ENCODE peak calls at places on chromosomes 1 and 21, in five cellular contexts. P, X, G, O and J are unnamed samples.

GRCh38 chr1:117657031-117657430 is 51.2 kb downstream of the TENT5C start:
- DNase-seq in P (peak; percentile 76), X (peak; percentile 90), G (no peak), O (peak; percentile 82), J (peak; percentile 82)

GRCh38 chr1:151949371-151950193 is 40.3 kb upstream of the THEM4 start:
- DNase-seq in P (no peak), X (no peak), G (no peak), O (no peak), J (no peak)

GRCh38 chr1:207828485-207829158 is 76.8 kb downstream of the CD46 start:
- DNase-seq in P (peak; percentile 79), X (peak; percentile 66), G (peak; percentile 73), O (peak; percentile 89), J (peak; percentile 71)

GRCh38 chr1:206581571-206581981 is 30.7 kb downstream of the EIF2D start:
- DNase-seq in P (no peak), X (no peak), G (no peak), O (no peak), J (no peak)

GRCh38 chr1:151165281-151165737 is 393 bp downstream of the LYSMD1 start:
- DNase-seq in P (peak; percentile 62), X (peak; percentile 63), G (no peak), O (peak; percentile 74), J (peak; percentile 20)

GRCh38 chr21:30984897-30985296 is 53.4 kb downstream of the KRTAP19-8 start:
- DNase-seq in P (no peak), X (no peak), G (no peak), O (no peak), J (no peak)

GRCh38 chr1:42943166-42943565 is 15.5 kb downstream of the SLC2A1 start:
- DNase-seq in P (no peak), X (peak; percentile 80), G (peak; percentile 68), O (no peak), J (peak; percentile 98)

GRCh38 chr1:174902531-174903099 is 97.1 kb upstream of the CACYBP start:
- DNase-seq in P (peak; percentile 21), X (peak; percentile 16), G (no peak), O (no peak), J (peak; percentile 92)

GRCh38 chr21:46031484-46031883 is 49.9 kb downstream of the COL6A1 start:
- DNase-seq in P (no peak), X (no peak), G (no peak), O (no peak), J (no peak)

GRCh38 chr1:113949007-113949406 is 19.9 kb downstream of the HIPK1 start:
- DNase-seq in P (no peak), X (no peak), G (no peak), O (peak; percentile 31), J (no peak)

GRCh38 chr1:164607351-164607750 is 48.4 kb downstream of the PBX1 start:
- DNase-seq in P (no peak), X (no peak), G (no peak), O (no peak), J (no peak)

GRCh38 chr21:30336596-30336995 is 898 bp downstream of the KRTAP27-1 start:
- DNase-seq in P (no peak), X (peak; percentile 17), G (no peak), O (peak; percentile 44), J (peak; percentile 42)

GRCh38 chr1:205276334-205277065 is 45.0 kb downstream of the NUAK2 start:
- DNase-seq in P (no peak), X (no peak), G (no peak), O (no peak), J (peak; percentile 68)

GRCh38 chr1:169047074-169047473 is 59.4 kb upstream of the ATP1B1 start:
- DNase-seq in P (peak; percentile 23), X (no peak), G (no peak), O (no peak), J (peak; percentile 48)

GRCh38 chr1:15876357-15876756 is 28.9 kb downstream of the SPEN start:
- DNase-seq in P (peak; percentile 15), X (no peak), G (no peak), O (no peak), J (no peak)

GRCh38 chr1:214341459-214341858 is 60.5 kb downstream of the SMYD2 start:
- DNase-seq in P (no peak), X (no peak), G (no peak), O (no peak), J (no peak)

GRCh38 chr1:154178006-154178405 is 13.9 kb downstream of the TPM3 start:
- DNase-seq in P (no peak), X (peak; percentile 34), G (no peak), O (peak; percentile 24), J (no peak)

GRCh38 chr1:1631793-1632420 is at the start of gene MMP23B:
- DNase-seq in P (peak; percentile 68), X (no peak), G (no peak), O (peak; percentile 20), J (no peak)
- TF ChIP-seq EZH2 in P (peak; percentile 59), X (no peak), G (no peak), O (no peak), J (no peak)

DNA sequence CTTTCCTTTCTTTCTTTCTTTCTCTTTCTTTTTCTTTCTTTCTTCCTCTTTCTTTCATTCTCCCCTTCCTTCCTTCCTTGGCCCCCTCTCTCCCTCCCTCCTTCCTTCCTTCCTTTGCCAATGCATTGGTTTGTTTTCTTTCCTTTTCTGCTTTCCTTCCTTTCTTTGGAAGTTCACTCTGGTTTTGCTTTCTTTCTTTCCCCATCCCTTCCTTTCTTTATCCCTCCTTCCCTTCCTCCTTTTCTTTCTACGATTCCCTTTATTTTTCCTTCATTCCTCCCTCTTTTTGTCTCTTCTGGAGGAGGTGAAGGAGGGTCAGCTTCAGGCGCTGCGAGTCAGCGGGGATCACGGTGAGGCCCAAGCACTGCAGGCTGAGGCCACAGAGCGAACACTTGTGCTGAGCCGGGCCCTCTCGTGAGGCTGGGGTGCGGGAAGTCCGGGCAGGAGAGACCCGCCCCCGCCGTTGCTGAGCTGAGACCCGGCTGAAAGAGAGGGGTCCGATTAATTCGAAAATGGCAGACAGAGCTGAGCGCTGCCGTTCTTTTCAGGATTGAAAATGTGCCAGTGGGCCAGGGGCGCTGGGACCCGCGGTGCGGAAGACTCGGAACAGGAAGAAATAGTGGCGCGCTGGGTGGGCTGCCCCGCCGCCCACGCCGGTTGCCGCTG is 1.5 kb downstream of the SIM2 start:
- DNase-seq in P (no peak), X (no peak), G (no peak), O (no peak), J (no peak)
- TF ChIP-seq EZH2 in P (peak; percentile 85), X (peak; percentile 50), G (no peak), O (peak; percentile 99), J (peak; percentile 69)

DNA sequence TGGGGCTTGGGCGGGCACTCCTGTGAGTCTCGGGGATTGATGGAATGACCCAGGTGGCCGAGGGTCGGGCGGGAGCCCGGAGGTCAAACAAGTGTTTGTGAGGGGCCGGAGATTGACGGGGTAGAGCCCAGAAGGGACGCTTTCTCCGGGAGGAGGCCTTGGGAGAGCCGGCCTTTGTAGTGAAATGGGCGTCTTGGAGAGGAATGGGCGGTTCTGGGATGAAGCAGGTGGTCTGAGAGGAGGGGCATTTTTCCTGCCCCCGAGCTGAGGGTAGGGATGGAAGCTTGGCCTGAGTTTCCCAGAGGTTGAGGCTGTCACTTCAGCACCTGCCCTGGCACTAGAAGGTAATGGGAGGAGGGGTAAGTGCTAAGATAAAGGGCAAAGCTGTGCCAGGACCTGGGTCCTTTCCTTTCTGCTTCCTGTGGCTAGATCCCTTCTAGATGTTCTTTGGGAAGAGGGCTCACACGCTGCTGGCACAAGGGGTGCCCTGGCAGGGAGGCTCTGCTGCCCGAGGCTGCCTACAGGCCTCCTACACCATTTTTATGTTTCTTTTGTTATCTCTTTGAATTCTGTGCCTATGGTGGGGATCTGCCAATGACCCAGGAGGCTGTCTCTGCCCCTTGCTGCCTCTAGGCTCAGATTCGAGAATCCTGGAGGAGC is 56.1 kb downstream of the NDUFS5 start:
- DNase-seq in P (no peak), X (no peak), G (no peak), O (no peak), J (no peak)
- TF ChIP-seq EZH2 in P (no peak), X (no peak), G (no peak), O (no peak), J (peak; percentile 35)

DNA sequence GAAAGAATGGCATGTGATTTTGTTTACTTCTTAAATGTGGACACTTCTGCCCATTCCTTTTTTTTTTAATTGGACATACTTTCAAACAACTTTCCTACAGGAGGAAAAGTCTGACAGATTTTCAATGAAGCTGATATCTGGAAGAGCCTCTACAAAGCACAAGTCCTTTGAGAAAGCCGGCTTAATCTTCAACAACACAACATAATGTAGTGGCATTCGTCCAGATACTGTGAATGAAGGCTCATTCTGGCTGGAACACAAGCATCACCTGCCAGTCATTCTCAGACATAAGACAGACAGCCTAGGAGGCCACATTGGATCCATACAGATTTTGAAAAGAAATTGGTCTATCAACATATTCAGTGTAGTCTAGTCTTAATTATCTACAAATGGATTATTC is 4.9 kb downstream of the OTUD7B start:
- DNase-seq in P (no peak), X (no peak), G (no peak), O (no peak), J (no peak)
- TF ChIP-seq EZH2 in P (no peak), X (no peak), G (no peak), O (no peak), J (no peak)

GRCh38 chr1:10795305-10796021 is 983 bp downstream of the CASZ1 start:
- DNase-seq in P (no peak), X (peak; percentile 10), G (no peak), O (peak; percentile 42), J (peak; percentile 40)
- TF ChIP-seq EZH2 in P (no peak), X (peak; percentile 80), G (peak; percentile 98), O (peak; percentile 82), J (no peak)

DNA sequence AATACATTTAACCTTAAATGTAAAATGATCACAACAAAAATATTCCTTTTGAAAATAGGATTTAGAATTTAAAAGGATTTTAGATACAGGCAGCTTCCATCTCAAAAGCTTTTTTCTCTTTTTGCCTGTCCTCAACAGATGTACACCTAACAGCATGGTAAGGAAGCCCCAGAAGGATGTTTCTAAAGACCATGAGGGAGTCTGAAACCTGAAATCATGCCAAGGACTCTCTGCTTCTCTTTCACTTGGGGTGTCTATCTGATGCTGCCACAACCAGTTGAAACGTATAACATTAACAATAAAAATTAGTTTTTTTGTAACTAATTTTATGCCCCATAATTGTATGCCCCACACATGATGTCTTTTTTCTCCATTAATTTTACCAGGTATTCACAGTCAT is 5.4 kb upstream of the ZNF281 start:
- DNase-seq in P (no peak), X (no peak), G (no peak), O (no peak), J (peak; percentile 4)
- TF ChIP-seq EZH2 in P (no peak), X (no peak), G (no peak), O (no peak), J (no peak)

GRCh38 chr1:107963009-107963408 is 2.0 kb downstream of the VAV3 start:
- DNase-seq in P (no peak), X (no peak), G (no peak), O (no peak), J (no peak)
- TF ChIP-seq EZH2 in P (no peak), X (peak; percentile 25), G (no peak), O (no peak), J (no peak)